ENCODE peak calls at places on chromosomes 13 and 19, in ten cellular contexts. A, M, F, N, C, H, P, R, J and K are unnamed samples. For H3K4me1, the result is how much of the 10 kb centered on the place peaks cover.

GRCh38 chr13:37375724-37376123 is 222.8 kb downstream of the POSTN start:
- DNase-seq in A (no peak), M (no peak), F (no peak), N (no peak), C (no peak), H (no peak), P (no peak), R (peak), J (no peak), K (no peak)

GRCh38 chr13:67515895-67516294 is 285.8 kb upstream of the PCDH9 start:
- DNase-seq in A (no peak), M (no peak), F (no peak), N (no peak), C (no peak), H (no peak), P (no peak), R (peak), J (no peak), K (no peak)

GRCh38 chr13:59587971-59588716 is 575.6 kb downstream of the DIAPH3 start:
- DNase-seq in A (no peak), M (no peak), F (no peak), N (no peak), C (no peak), H (peak), P (no peak), R (no peak), J (no peak), K (no peak)

GRCh38 chr13:59261928-59262488 is 901.7 kb downstream of the DIAPH3 start:
- DNase-seq in A (no peak), M (no peak), F (no peak), N (no peak), C (peak), H (peak), P (no peak), R (peak), J (no peak), K (no peak)

GRCh38 chr13:37681295-37682032 is 82.9 kb upstream of the POSTN start:
- DNase-seq in A (no peak), M (no peak), F (no peak), N (no peak), C (no peak), H (peak), P (no peak), R (peak), J (no peak), K (no peak)

GRCh38 chr13:35496011-35496410 is 19.5 kb upstream of the MAB21L1 start:
- DNase-seq in A (no peak), M (no peak), F (no peak), N (no peak), C (no peak), H (no peak), P (no peak), R (no peak), J (no peak), K (no peak)

GRCh38 chr13:110290811-110291210 is 16.1 kb downstream of the COL4A1 start:
- DNase-seq in A (no peak), M (no peak), F (no peak), N (no peak), C (no peak), H (no peak), P (no peak), R (no peak), J (peak), K (no peak)

GRCh38 chr13:93736111-93736510 is 509.5 kb downstream of the GPC6 start:
- DNase-seq in A (no peak), M (no peak), F (no peak), N (no peak), C (no peak), H (no peak), P (no peak), R (peak), J (no peak), K (no peak)

GRCh38 chr13:51849145-51850101 is 4.4 kb upstream of the TMEM272 start:
- DNase-seq in A (no peak), M (no peak), F (peak), N (no peak), C (peak), H (no peak), P (peak), R (peak), J (no peak), K (no peak)

GRCh38 chr13:41060723-41061074 is 610 bp upstream of the WBP4 start:
- DNase-seq in A (peak), M (peak), F (peak), N (peak), C (peak), H (peak), P (peak), R (no peak), J (peak), K (peak)

GRCh38 chr19:5935473-5936307 is 21.6 kb downstream of the CAPS start:
- DNase-seq in A (no peak), M (no peak), F (no peak), N (no peak), C (no peak), H (no peak), P (no peak), R (peak), J (no peak), K (no peak)

GRCh38 chr13:37313383-37313782 is 207.9 kb upstream of the CSNK1A1L start:
- DNase-seq in A (no peak), M (no peak), F (no peak), N (no peak), C (no peak), H (no peak), P (no peak), R (peak), J (no peak), K (no peak)

GRCh38 chr19:2145831-2146241 is 5.5 kb downstream of the AP3D1 start:
- DNase-seq in A (no peak), M (no peak), F (no peak), N (no peak), C (no peak), H (no peak), P (no peak), R (peak), J (no peak), K (no peak)

GRCh38 chr19:51347209-51347928 is 5.4 kb upstream of the VSIG10L start:
- DNase-seq in A (no peak), M (no peak), F (no peak), N (no peak), C (peak), H (no peak), P (no peak), R (no peak), J (no peak), K (no peak)

GRCh38 chr19:48678201-48678600 is 5.4 kb upstream of the NTN5 start:
- DNase-seq in A (peak), M (no peak), F (no peak), N (no peak), C (no peak), H (no peak), P (peak), R (no peak), J (no peak), K (no peak)

GRCh38 chr13:99798756-99799155 is 172.8 kb downstream of the ZIC5 start:
- DNase-seq in A (no peak), M (no peak), F (no peak), N (no peak), C (no peak), H (no peak), P (no peak), R (no peak), J (no peak), K (no peak)

GRCh38 chr13:96822900-96823299 is 171.4 kb downstream of the OXGR1 start:
- DNase-seq in A (peak), M (no peak), F (peak), N (no peak), C (peak), H (peak), P (peak), R (no peak), J (no peak), K (no peak)

GRCh38 chr13:69524459-69525155 is 583.0 kb upstream of the ATXN8OS start:
- DNase-seq in A (no peak), M (no peak), F (no peak), N (no peak), C (no peak), H (no peak), P (no peak), R (no peak), J (no peak), K (no peak)

GRCh38 chr19:14091885-14092462 is 1.4 kb upstream of the SAMD1 start:
- DNase-seq in A (no peak), M (no peak), F (no peak), N (no peak), C (no peak), H (no peak), P (no peak), R (no peak), J (no peak), K (no peak)

GRCh38 chr13:74987124-74987690 is 494.8 kb downstream of the TBC1D4 start:
- DNase-seq in A (no peak), M (no peak), F (no peak), N (no peak), C (no peak), H (no peak), P (no peak), R (no peak), J (no peak), K (no peak)

GRCh38 chr19:48244289-48244688 is 11.4 kb downstream of the CARD8 start:
- DNase-seq in A (no peak), M (no peak), F (no peak), N (no peak), C (no peak), H (peak), P (no peak), R (no peak), J (no peak), K (no peak)

GRCh38 chr19:42563352-42564210 is 31.1 kb downstream of the CEACAM8 start:
- DNase-seq in A (peak), M (no peak), F (peak), N (no peak), C (peak), H (peak), P (peak), R (peak), J (no peak), K (no peak)

GRCh38 chr13:28532226-28533048 is 37.5 kb upstream of the FLT1 start:
- DNase-seq in A (no peak), M (no peak), F (no peak), N (no peak), C (no peak), H (peak), P (no peak), R (no peak), J (no peak), K (no peak)

GRCh38 chr13:75331792-75332349 is 150.1 kb downstream of the TBC1D4 start:
- DNase-seq in A (no peak), M (no peak), F (no peak), N (no peak), C (no peak), H (no peak), P (no peak), R (no peak), J (no peak), K (no peak)

GRCh38 chr13:64697226-64697625 is 2532.9 kb downstream of the PCDH9 start:
- DNase-seq in A (no peak), M (no peak), F (no peak), N (no peak), C (no peak), H (peak), P (no peak), R (no peak), J (no peak), K (no peak)

GRCh38 chr19:43779820-43780219 is 953 bp downstream of the KCNN4 start:
- DNase-seq in A (no peak), M (no peak), F (peak), N (no peak), C (no peak), H (no peak), P (no peak), R (no peak), J (no peak), K (no peak)

DNA sequence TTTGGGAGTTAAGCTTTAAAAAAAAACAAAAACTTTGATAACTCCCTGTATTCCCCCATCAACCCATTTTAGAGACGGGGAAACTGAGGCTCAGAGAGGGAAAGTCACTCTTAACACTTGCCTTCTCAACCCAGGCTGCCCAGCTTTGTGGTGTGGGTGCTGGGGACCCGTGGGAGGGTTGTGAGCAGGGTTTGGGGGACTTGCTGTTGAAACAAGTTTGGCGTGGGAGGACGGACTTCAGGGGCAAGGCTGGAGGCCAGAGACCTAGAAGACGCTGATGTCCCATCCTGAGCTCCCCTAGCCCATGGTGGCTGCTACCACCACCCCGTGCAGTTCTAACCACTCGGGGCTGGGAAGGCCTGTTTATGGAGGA is 747 bp upstream of the CACTIN start:
- DNase-seq in A (no peak), M (no peak), F (no peak), N (no peak), C (no peak), H (no peak), P (peak), R (no peak), J (no peak), K (no peak)
- H3K4me3 ChIP-seq in A (no peak), M (no peak), F (peak), N (no peak), C (peak), H (no peak), P (no peak), R (peak), J (peak), K (no peak)

GRCh38 chr13:46605089-46605488 is 52.1 kb downstream of the LRCH1 start:
- DNase-seq in A (peak), M (no peak), F (no peak), N (no peak), C (no peak), H (peak), P (no peak), R (no peak), J (no peak), K (peak)

GRCh38 chr13:46604226-46604968 is 51.4 kb downstream of the LRCH1 start:
- DNase-seq in A (no peak), M (no peak), F (no peak), N (no peak), C (peak), H (no peak), P (no peak), R (no peak), J (no peak), K (no peak)

GRCh38 chr13:46600943-46601311 is 48.0 kb downstream of the LRCH1 start:
- DNase-seq in A (no peak), M (no peak), F (no peak), N (no peak), C (no peak), H (no peak), P (no peak), R (no peak), J (no peak), K (no peak)

GRCh38 chr13:46602531-46602930 is 49.6 kb downstream of the LRCH1 start:
- DNase-seq in A (no peak), M (no peak), F (no peak), N (no peak), C (no peak), H (no peak), P (no peak), R (no peak), J (no peak), K (no peak)

DNA sequence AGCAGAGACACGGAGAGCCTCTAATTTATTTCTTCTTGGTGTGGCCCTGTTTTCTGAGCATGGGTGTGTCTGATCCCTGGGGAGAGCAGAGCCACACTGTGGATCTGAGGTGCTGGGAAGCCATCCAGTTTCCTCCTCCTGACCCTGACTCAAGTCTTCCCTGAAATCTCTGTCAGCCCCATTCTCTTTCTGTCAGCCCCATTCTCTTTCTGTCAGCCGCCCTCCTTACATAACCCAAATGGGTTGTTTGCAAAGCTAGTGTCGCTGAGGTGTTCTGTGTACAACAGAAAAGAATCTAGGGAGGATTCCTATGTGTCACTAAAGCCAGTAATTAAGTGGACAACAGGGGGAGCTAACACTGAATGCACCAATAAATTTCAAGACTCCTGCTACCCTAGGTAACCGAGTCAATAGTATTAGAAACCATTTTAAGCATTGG is 50.2 kb downstream of the LRCH1 start:
- DNase-seq in A (no peak), M (no peak), F (peak), N (no peak), C (peak), H (peak), P (no peak), R (no peak), J (no peak), K (no peak)
- H3K4me1 ChIP-seq in A (half or more), M (half or more), F (half or more), N (under half), C (half or more), H (under half), P (under half), R (under half), J (half or more), K (under half)

DNA sequence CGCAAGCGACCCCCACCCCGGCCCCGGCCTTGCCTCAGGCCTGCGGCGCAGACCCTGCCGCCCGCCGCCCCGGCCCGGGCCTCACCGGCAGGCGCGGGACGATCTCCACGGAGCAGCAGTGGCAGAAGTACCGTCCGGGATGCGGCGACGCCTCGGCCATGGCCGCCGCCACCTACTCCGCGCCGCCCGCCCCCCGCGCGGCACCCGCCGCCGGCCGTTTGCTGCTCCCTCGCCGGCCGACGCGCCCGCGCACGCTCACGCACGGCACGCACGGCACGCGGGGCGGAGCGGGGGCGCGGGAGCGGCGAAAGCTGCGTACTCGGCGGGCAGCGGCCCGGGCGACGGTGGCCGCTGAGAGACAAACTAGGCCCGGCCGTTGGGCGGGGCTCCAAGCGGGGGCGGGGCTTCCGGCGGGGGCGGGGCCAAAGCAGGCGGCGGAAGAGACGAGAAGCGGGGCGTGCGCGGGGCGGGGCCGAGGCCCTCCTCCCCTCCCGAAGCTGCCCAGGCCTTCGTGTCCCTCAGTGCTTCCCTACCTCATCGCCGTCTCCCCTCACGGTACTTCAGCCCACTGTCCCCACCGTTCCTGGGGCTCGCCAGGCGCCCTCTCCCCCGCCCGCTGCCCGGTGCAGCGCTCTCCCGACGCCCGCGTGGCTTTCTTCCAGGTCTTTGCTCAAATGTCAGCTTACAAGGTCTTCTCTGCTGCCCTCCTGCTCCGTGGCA is at the start of gene RNF126:
- DNase-seq in A (peak), M (peak), F (peak), N (peak), C (peak), H (peak), P (peak), R (peak), J (peak), K (peak)
- TF ChIP-seq POLR2A in A (no peak), M (peak), F (peak), N (no peak), C (peak), H (peak), P (peak), R (peak), J (no peak), K (peak)

GRCh38 chr13:46171739-46172138 is 10.2 kb downstream of the LCP1 start:
- DNase-seq in A (no peak), M (no peak), F (no peak), N (no peak), C (no peak), H (no peak), P (no peak), R (no peak), J (no peak), K (no peak)

GRCh38 chr13:46170687-46171086 is 11.3 kb downstream of the LCP1 start:
- DNase-seq in A (no peak), M (no peak), F (no peak), N (no peak), C (peak), H (no peak), P (no peak), R (no peak), J (no peak), K (no peak)

GRCh38 chr13:46173656-46174055 is 8.3 kb downstream of the LCP1 start:
- DNase-seq in A (no peak), M (no peak), F (no peak), N (no peak), C (no peak), H (no peak), P (no peak), R (no peak), J (no peak), K (no peak)

GRCh38 chr13:46171223-46171622 is 10.8 kb downstream of the LCP1 start:
- DNase-seq in A (no peak), M (no peak), F (no peak), N (no peak), C (no peak), H (no peak), P (no peak), R (no peak), J (no peak), K (no peak)

DNA sequence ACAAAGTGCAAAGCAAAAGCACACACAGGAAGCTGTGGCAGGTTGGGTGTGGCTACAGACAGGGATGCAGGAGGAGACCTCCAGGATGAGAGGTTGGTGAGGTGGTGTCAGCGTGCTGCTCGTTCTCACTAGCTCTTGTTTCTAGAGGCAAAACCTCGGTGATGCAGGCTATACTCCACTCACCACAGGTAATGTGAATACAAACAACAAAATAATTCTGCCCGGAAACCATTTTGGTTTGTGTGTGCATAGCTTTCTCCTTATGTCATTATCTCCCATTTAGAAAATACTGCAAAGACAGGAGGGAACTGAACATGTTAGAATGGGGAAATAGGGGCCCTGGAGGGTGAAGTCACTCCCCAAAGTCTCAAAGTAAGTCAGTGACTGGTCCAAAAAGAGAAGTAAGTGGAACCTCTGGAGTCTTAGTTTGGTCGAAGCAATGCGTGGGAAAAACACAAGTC is 9.4 kb downstream of the LCP1 start:
- DNase-seq in A (no peak), M (no peak), F (no peak), N (no peak), C (no peak), H (no peak), P (no peak), R (no peak), J (no peak), K (no peak)
- H3K4me3 ChIP-seq in A (no peak), M (no peak), F (no peak), N (no peak), C (no peak), H (no peak), P (no peak), R (no peak), J (no peak), K (no peak)

GRCh38 chr19:18428173-18428836 is 9.1 kb downstream of the SSBP4 start:
- DNase-seq in A (no peak), M (no peak), F (no peak), N (no peak), C (no peak), H (no peak), P (no peak), R (no peak), J (peak), K (no peak)
- H3K4me1 ChIP-seq in A (half or more), M (half or more), F (under half), N (under half), C (under half), H (under half), P (under half), R (under half), J (under half), K (under half)

DNA sequence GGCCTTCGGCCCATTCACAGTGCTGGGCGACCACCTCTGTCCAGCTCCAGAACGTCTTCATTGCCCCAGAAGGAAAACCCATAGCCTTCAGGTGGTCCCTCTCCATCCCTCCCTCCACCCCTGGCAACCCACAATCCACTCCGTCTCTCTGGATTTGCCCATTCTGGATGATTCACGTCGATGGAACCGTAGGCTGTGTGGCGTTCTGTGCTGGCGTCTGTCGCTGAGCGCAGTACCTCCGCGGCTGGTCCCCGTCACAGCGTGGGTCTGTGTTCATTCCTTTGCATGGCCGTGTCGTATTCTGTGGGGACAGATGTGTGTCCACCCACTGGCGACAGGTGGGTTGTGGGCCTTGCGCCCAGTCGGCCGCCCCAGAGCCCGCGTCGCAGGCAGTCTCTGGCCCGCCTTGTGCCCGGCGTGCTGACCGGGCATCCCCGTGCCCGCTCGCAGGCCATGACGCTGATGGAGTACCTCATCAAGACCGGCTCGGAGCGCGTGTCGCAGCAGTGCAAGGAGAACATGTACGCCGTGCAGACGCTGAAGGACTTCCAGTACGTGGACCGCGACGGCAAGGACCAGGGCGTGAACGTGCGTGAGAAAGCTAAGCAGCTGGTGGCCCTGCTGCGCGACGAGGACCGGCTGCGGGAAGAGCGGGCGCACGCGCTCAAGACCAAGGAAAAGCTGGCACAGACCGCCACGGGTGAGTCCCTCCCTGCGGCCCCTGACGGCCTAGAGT is 10.1 kb downstream of the EPN1 start:
- DNase-seq in A (no peak), M (no peak), F (no peak), N (no peak), C (no peak), H (no peak), P (no peak), R (no peak), J (no peak), K (no peak)
- TF ChIP-seq POLR2A in A (no peak), M (no peak), F (no peak), N (no peak), C (no peak), H (no peak), P (no peak), R (no peak), J (no peak), K (no peak)